ENCODE peak calls at places on chromosome 7, in four cellular contexts. D is upper lobe of right lung; J is ovary; P is CD8-positive, alpha-beta T cell. X is an unnamed sample.

GRCh38 chr7:50792342-50793114 is 9.8 kb upstream of the GRB10 start:
- DNase-seq in D (peak; percentile 68), J (peak; percentile 23), P (no peak), X (no peak)

GRCh38 chr7:30240401-30240800 is 44.0 kb upstream of the ZNRF2 start:
- DNase-seq in D (no peak), J (no peak), P (no peak), X (no peak)

GRCh38 chr7:74307738-74308505 is 18.7 kb downstream of the CLIP2 start:
- DNase-seq in D (no peak), J (no peak), P (no peak), X (peak; percentile 18)

GRCh38 chr7:32579776-32580175 is 84.5 kb downstream of the AVL9 start:
- DNase-seq in D (no peak), J (no peak), P (no peak), X (no peak)

GRCh38 chr7:27097686-27098492 is 2.1 kb upstream of the HOXA1 start:
- DNase-seq in D (no peak), J (no peak), P (no peak), X (no peak)

GRCh38 chr7:46444266-46444665 is 523.2 kb upstream of the IGFBP3 start:
- DNase-seq in D (no peak), J (no peak), P (no peak), X (no peak)

GRCh38 chr7:130420943-130421578 is 19.8 kb downstream of the CEP41 start:
- DNase-seq in D (no peak), J (no peak), P (no peak), X (no peak)

GRCh38 chr7:127953966-127954365 is 77.3 kb downstream of the LRRC4 start:
- DNase-seq in D (no peak), J (no peak), P (no peak), X (no peak)

GRCh38 chr7:151427705-151428392 is 12.1 kb downstream of the CRYGN start:
- DNase-seq in D (no peak), J (peak; percentile 12), P (no peak), X (no peak)

GRCh38 chr7:20958474-20958873 is 171.8 kb upstream of the SP8 start:
- DNase-seq in D (no peak), J (no peak), P (no peak), X (no peak)

GRCh38 chr7:130070900-130071622 is 727 bp downstream of the KLHDC10 start:
- DNase-seq in D (no peak), J (no peak), P (no peak), X (no peak)

GRCh38 chr7:104789780-104790179 is 224.2 kb upstream of the KMT2E start:
- DNase-seq in D (no peak), J (no peak), P (no peak), X (no peak)

GRCh38 chr7:86964973-86965726 is 94.3 kb downstream of the ELAPOR2 start:
- DNase-seq in D (no peak), J (no peak), P (no peak), X (no peak)

GRCh38 chr7:120041798-120042197 is 231.2 kb upstream of the KCND2 start:
- DNase-seq in D (no peak), J (no peak), P (no peak), X (no peak)

GRCh38 chr7:41053830-41054229 is 649.1 kb downstream of the INHBA start:
- DNase-seq in D (no peak), J (no peak), P (no peak), X (no peak)

GRCh38 chr7:133529861-133530260 is 277.0 kb downstream of the EXOC4 start:
- DNase-seq in D (no peak), J (no peak), P (no peak), X (no peak)

GRCh38 chr7:7119668-7120208 is 62.6 kb upstream of the C1GALT1 start:
- DNase-seq in D (no peak), J (no peak), P (no peak), X (no peak)

GRCh38 chr7:100606313-100606712 is 4.2 kb downstream of the PCOLCE start:
- DNase-seq in D (no peak), J (no peak), P (no peak), X (no peak)

GRCh38 chr7:141436676-141437075 is 114.5 kb upstream of the AGK start:
- DNase-seq in D (no peak), J (no peak), P (no peak), X (no peak)

GRCh38 chr7:131503639-131504038 is 52.8 kb downstream of the PODXL start:
- DNase-seq in D (no peak), J (no peak), P (no peak), X (no peak)
- H3K27ac ChIP-seq in D (no peak overlapping the region), J (peak overlapping the region; percentile 9), P (no peak overlapping the region), X (peak overlapping the region; percentile 66)

GRCh38 chr7:35588647-35589046 is 106.3 kb downstream of the HERPUD2 start:
- DNase-seq in D (no peak), J (no peak), P (no peak), X (no peak)

GRCh38 chr7:35599061-35599460 is 95.9 kb downstream of the HERPUD2 start:
- DNase-seq in D (no peak), J (no peak), P (no peak), X (no peak)

GRCh38 chr7:35599642-35600041 is 95.3 kb downstream of the HERPUD2 start:
- DNase-seq in D (no peak), J (no peak), P (no peak), X (no peak)

GRCh38 chr7:35596061-35596460 is 98.9 kb downstream of the HERPUD2 start:
- DNase-seq in D (no peak), J (no peak), P (no peak), X (no peak)

GRCh38 chr7:35593896-35594295 is 101.0 kb downstream of the HERPUD2 start:
- DNase-seq in D (no peak), J (no peak), P (no peak), X (no peak)
- TF ChIP-seq CTCF in D (peak; percentile 20), J (no peak), P (no peak), X (no peak)

GRCh38 chr7:69395072-69395714 is 203.1 kb upstream of the AUTS2 start:
- DNase-seq in D (no peak), J (no peak), P (no peak), X (no peak)

GRCh38 chr7:69388462-69389137 is 209.7 kb upstream of the AUTS2 start:
- DNase-seq in D (no peak), J (no peak), P (no peak), X (no peak)

DNA sequence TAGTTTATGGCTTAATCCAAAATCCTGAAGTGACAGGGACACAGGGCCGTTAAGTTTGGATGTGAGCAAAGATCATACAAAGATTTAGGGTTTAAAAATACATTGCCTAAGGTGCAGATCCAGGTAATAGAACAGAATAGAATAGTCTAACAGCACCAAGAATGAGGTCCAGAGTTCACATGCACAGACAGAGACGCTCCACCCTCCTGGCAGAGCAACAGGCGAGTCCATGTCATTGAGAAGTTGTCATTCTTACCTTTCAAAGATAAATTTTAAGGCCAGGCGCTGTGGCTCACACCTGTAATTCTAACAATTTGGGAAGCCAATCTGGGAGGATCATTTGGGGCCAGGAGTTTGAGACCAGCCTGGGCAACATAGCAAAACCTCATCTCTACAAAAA is 209.1 kb upstream of the AUTS2 start:
- DNase-seq in D (no peak), J (no peak), P (no peak), X (no peak)
- H3K4me3 ChIP-seq in D (no peak overlapping the region), J (no peak overlapping the region), P (no peak overlapping the region), X (no peak overlapping the region)

GRCh38 chr7:23467281-23467680 is 3.0 kb downstream of the IGF2BP3 start:
- DNase-seq in D (no peak), J (no peak), P (no peak), X (no peak)
- H3K27ac ChIP-seq in D (no peak overlapping the region), J (no peak overlapping the region), P (no peak overlapping the region), X (no peak overlapping the region)

GRCh38 chr7:149493366-149493765 is 4.2 kb downstream of the ZNF746 start:
- DNase-seq in D (no peak), J (no peak), P (no peak), X (no peak)

GRCh38 chr7:149494738-149495368 is 2.8 kb downstream of the ZNF746 start:
- DNase-seq in D (no peak), J (no peak), P (no peak), X (no peak)

GRCh38 chr7:149490083-149490482 is 7.5 kb downstream of the ZNF746 start:
- DNase-seq in D (no peak), J (no peak), P (no peak), X (no peak)

GRCh38 chr7:149489391-149490024 is 8.1 kb downstream of the ZNF746 start:
- DNase-seq in D (no peak), J (no peak), P (no peak), X (no peak)
- TF ChIP-seq CTCF in D (peak; percentile 8), J (no peak), P (no peak), X (no peak)

GRCh38 chr7:34486371-34486770 is 171.6 kb upstream of the NPSR1 start:
- DNase-seq in D (no peak), J (no peak), P (no peak), X (no peak)
- H3K4me3 ChIP-seq in D (no peak overlapping the region), J (no peak overlapping the region), P (no peak overlapping the region), X (no peak overlapping the region)

GRCh38 chr7:150327308-150327707 is 4.0 kb upstream of the ACTR3C start:
- DNase-seq in D (no peak), J (no peak), P (no peak), X (no peak)
- H3K27ac ChIP-seq in D (no peak overlapping the region), J (no peak overlapping the region), P (no peak overlapping the region), X (no peak overlapping the region)

GRCh38 chr7:26091933-26092332 is 60.1 kb upstream of the NFE2L3 start:
- DNase-seq in D (no peak), J (no peak), P (no peak), X (no peak)

GRCh38 chr7:26085771-26086170 is 66.2 kb upstream of the NFE2L3 start:
- DNase-seq in D (no peak), J (no peak), P (no peak), X (no peak)

GRCh38 chr7:26093023-26093422 is 59.0 kb upstream of the NFE2L3 start:
- DNase-seq in D (no peak), J (no peak), P (no peak), X (no peak)

GRCh38 chr7:26087321-26088091 is 64.5 kb upstream of the NFE2L3 start:
- DNase-seq in D (no peak), J (no peak), P (no peak), X (no peak)

DNA sequence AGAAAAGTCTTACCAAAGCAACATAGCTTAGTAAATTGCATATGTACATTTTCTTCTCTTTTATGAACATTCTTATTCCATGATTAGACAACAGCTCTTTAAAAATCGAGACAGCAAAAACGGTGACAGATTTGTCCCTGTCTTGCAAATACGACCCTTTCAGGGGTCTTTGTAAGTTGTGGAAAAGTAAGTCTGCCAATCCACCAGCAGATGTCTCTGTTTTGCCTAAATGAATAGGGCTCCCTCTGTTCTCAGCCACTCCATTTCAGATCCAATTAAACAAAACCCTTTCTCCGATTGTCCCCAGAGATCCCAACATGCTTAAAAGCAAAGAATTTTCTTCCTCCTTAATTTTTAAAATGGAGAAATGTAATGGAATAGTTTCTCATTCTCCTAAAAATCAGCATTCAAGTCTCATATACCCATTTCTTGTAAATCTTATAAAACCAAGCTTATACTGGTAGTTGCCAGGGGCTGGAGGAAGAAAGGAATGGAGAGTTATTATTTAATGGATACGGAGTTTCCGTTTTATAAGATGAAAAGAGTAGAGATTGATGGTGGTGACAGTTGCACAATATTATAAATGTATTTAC is 61.0 kb upstream of the NFE2L3 start:
- DNase-seq in D (no peak), J (no peak), P (no peak), X (no peak)
- TF ChIP-seq CTCF in D (peak; percentile 81), J (no peak), P (peak; percentile 70), X (peak; percentile 77)

X was measured in dorsolateral prefrontal cortex.